ENCODE peak calls at places on chromosome 7, in five cellular contexts. F is AG20443, G is sciatic nerve, V is NCI-H1092 treated with DMSO at 0.1 percent for 48 hours, B is GDM1. O is an unnamed sample.

GRCh38 chr7:33961948-33962347 is 56.6 kb downstream of the BMPER start:
- DNase-seq in F (peak), G (no peak), V (no peak), B (no peak), O (no peak)

GRCh38 chr7:18315241-18315640 is 180.3 kb upstream of the HDAC9 start:
- DNase-seq in F (no peak), G (no peak), V (no peak), B (no peak), O (no peak)

GRCh38 chr7:82945480-82945879 is 217.2 kb downstream of the PCLO start:
- DNase-seq in F (no peak), G (no peak), V (no peak), B (no peak), O (no peak)

GRCh38 chr7:112462236-112462635 is 12.0 kb downstream of the IFRD1 start:
- DNase-seq in F (peak), G (no peak), V (no peak), B (no peak), O (peak)

GRCh38 chr7:73699370-73700069 is 16.1 kb downstream of the BUD23 start:
- DNase-seq in F (no peak), G (no peak), V (no peak), B (no peak), O (no peak)

GRCh38 chr7:6160191-6160623 is 112.2 kb downstream of the CYTH3 start:
- DNase-seq in F (peak), G (peak), V (no peak), B (no peak), O (peak)

GRCh38 chr7:12722720-12723241 is 35.3 kb downstream of the ARL4A start:
- DNase-seq in F (no peak), G (no peak), V (no peak), B (no peak), O (no peak)

GRCh38 chr7:48421357-48421756 is 250.1 kb downstream of the ABCA13 start:
- DNase-seq in F (no peak), G (no peak), V (no peak), B (no peak), O (peak)

GRCh38 chr7:41792099-41792498 is 89.2 kb upstream of the INHBA start:
- DNase-seq in F (peak), G (no peak), V (no peak), B (no peak), O (peak)

GRCh38 chr7:105678811-105679495 is 97.7 kb upstream of the EFCAB10 start:
- DNase-seq in F (peak), G (peak), V (no peak), B (peak), O (peak)

GRCh38 chr7:151248191-151249033 is at the start of gene SMARCD3:
- DNase-seq in F (peak), G (peak), V (peak), B (no peak), O (peak)

GRCh38 chr7:21140622-21141021 is 287.3 kb upstream of the SP4 start:
- DNase-seq in F (no peak), G (no peak), V (no peak), B (no peak), O (peak)

GRCh38 chr7:12291870-12292269 is 80.8 kb downstream of the TMEM106B start:
- DNase-seq in F (no peak), G (no peak), V (no peak), B (no peak), O (no peak)

GRCh38 chr7:134140889-134141867 is 14.0 kb downstream of the LRGUK start:
- DNase-seq in F (peak), G (peak), V (peak), B (no peak), O (peak)

GRCh38 chr7:136947347-136947746 is 78.9 kb downstream of the CHRM2 start:
- DNase-seq in F (no peak), G (no peak), V (no peak), B (no peak), O (no peak)

GRCh38 chr7:8365499-8366110 is 67.8 kb upstream of the NXPH1 start:
- DNase-seq in F (no peak), G (no peak), V (peak), B (no peak), O (no peak)

GRCh38 chr7:1721047-1721687 is 51.1 kb downstream of the ELFN1 start:
- DNase-seq in F (no peak), G (no peak), V (no peak), B (no peak), O (no peak)

GRCh38 chr7:13874783-13875182 is 114.7 kb downstream of the ETV1 start:
- DNase-seq in F (peak), G (no peak), V (no peak), B (no peak), O (no peak)